ENCODE peak calls at places on chromosomes 2 and 18, in seven cellular contexts. One of them, this sample, is unnamed.

GRCh38 chr2:179129574-179130238 is 79.8 kb upstream of the CCDC141 start:
- DNase-seq in activated naive CD8-positive, alpha-beta T cell treated with anti-CD3 and anti-CD28 coated beads, Interleukin-2, amount 50 U/mL, for 16 hours: no peak
- DNase-seq in heart right ventricle: no peak
- DNase-seq in mesothelial cell of epicardium: no peak
- DNase-seq in retinal pigment epithelial cell: no peak
- DNase-seq in substantia nigra: no peak
- DNase-seq in COR-L47: no peak
- DNase-seq in this sample: no peak

GRCh38 chr18:10247402-10248117 is 206.9 kb upstream of the APCDD1 start:
- DNase-seq in activated naive CD8-positive, alpha-beta T cell treated with anti-CD3 and anti-CD28 coated beads, Interleukin-2, amount 50 U/mL, for 16 hours: no peak
- DNase-seq in substantia nigra: no peak
- DNase-seq in mesothelial cell of epicardium: no peak
- DNase-seq in retinal pigment epithelial cell: no peak
- DNase-seq in COR-L47: no peak
- DNase-seq in heart right ventricle: peak; percentile 63
- DNase-seq in this sample: no peak

GRCh38 chr2:109500910-109501309 is 112.9 kb downstream of the SEPTIN10 start:
- DNase-seq in retinal pigment epithelial cell: no peak
- DNase-seq in mesothelial cell of epicardium: no peak
- DNase-seq in COR-L47: no peak
- DNase-seq in substantia nigra: no peak
- DNase-seq in heart right ventricle: no peak
- DNase-seq in activated naive CD8-positive, alpha-beta T cell treated with anti-CD3 and anti-CD28 coated beads, Interleukin-2, amount 50 U/mL, for 16 hours: no peak
- DNase-seq in this sample: no peak

GRCh38 chr2:200964498-200964897 is 1.0 kb upstream of the ORC2 start:
- DNase-seq in COR-L47: no peak
- DNase-seq in activated naive CD8-positive, alpha-beta T cell treated with anti-CD3 and anti-CD28 coated beads, Interleukin-2, amount 50 U/mL, for 16 hours: no peak
- DNase-seq in mesothelial cell of epicardium: no peak
- DNase-seq in retinal pigment epithelial cell: no peak
- DNase-seq in heart right ventricle: no peak
- DNase-seq in substantia nigra: no peak
- DNase-seq in this sample: no peak

GRCh38 chr2:214310319-214310718 is 100.5 kb upstream of the VWC2L start:
- DNase-seq in COR-L47: no peak
- DNase-seq in heart right ventricle: no peak
- DNase-seq in retinal pigment epithelial cell: no peak
- DNase-seq in substantia nigra: no peak
- DNase-seq in activated naive CD8-positive, alpha-beta T cell treated with anti-CD3 and anti-CD28 coated beads, Interleukin-2, amount 50 U/mL, for 16 hours: no peak
- DNase-seq in mesothelial cell of epicardium: no peak
- DNase-seq in this sample: no peak

GRCh38 chr2:30786923-30787685 is 20.1 kb downstream of the CAPN13 start:
- DNase-seq in substantia nigra: no peak
- DNase-seq in COR-L47: no peak
- DNase-seq in mesothelial cell of epicardium: no peak
- DNase-seq in heart right ventricle: no peak
- DNase-seq in activated naive CD8-positive, alpha-beta T cell treated with anti-CD3 and anti-CD28 coated beads, Interleukin-2, amount 50 U/mL, for 16 hours: no peak
- DNase-seq in retinal pigment epithelial cell: no peak
- DNase-seq in this sample: no peak

GRCh38 chr2:216635701-216636541 is 2.7 kb downstream of the IGFBP2 start:
- DNase-seq in substantia nigra: no peak
- DNase-seq in mesothelial cell of epicardium: no peak
- DNase-seq in activated naive CD8-positive, alpha-beta T cell treated with anti-CD3 and anti-CD28 coated beads, Interleukin-2, amount 50 U/mL, for 16 hours: no peak
- DNase-seq in heart right ventricle: no peak
- DNase-seq in retinal pigment epithelial cell: no peak
- DNase-seq in COR-L47: no peak
- DNase-seq in this sample: no peak

GRCh38 chr2:23940976-23941605 is 828 bp downstream of the UBXN2A start:
- DNase-seq in heart right ventricle: no peak
- DNase-seq in mesothelial cell of epicardium: no peak
- DNase-seq in activated naive CD8-positive, alpha-beta T cell treated with anti-CD3 and anti-CD28 coated beads, Interleukin-2, amount 50 U/mL, for 16 hours: no peak
- DNase-seq in COR-L47: no peak
- DNase-seq in substantia nigra: no peak
- DNase-seq in retinal pigment epithelial cell: no peak
- DNase-seq in this sample: no peak

GRCh38 chr18:69897397-69898108 is 50.1 kb downstream of the CD226 start:
- DNase-seq in heart right ventricle: no peak
- DNase-seq in substantia nigra: no peak
- DNase-seq in retinal pigment epithelial cell: no peak
- DNase-seq in mesothelial cell of epicardium: no peak
- DNase-seq in COR-L47: no peak
- DNase-seq in activated naive CD8-positive, alpha-beta T cell treated with anti-CD3 and anti-CD28 coated beads, Interleukin-2, amount 50 U/mL, for 16 hours: no peak
- DNase-seq in this sample: no peak

GRCh38 chr2:172667926-172668325 is 67.7 kb upstream of the RAPGEF4 start:
- DNase-seq in retinal pigment epithelial cell: no peak
- DNase-seq in COR-L47: no peak
- DNase-seq in activated naive CD8-positive, alpha-beta T cell treated with anti-CD3 and anti-CD28 coated beads, Interleukin-2, amount 50 U/mL, for 16 hours: no peak
- DNase-seq in substantia nigra: no peak
- DNase-seq in mesothelial cell of epicardium: no peak
- DNase-seq in heart right ventricle: no peak
- DNase-seq in this sample: no peak

GRCh38 chr2:25332571-25332970 is 9.2 kb downstream of the DNMT3A start:
- DNase-seq in substantia nigra: peak; percentile 81
- DNase-seq in retinal pigment epithelial cell: no peak
- DNase-seq in COR-L47: no peak
- DNase-seq in activated naive CD8-positive, alpha-beta T cell treated with anti-CD3 and anti-CD28 coated beads, Interleukin-2, amount 50 U/mL, for 16 hours: no peak
- DNase-seq in mesothelial cell of epicardium: no peak
- DNase-seq in heart right ventricle: peak; percentile 50
- DNase-seq in this sample: no peak

GRCh38 chr2:159760321-159760720 is 37.7 kb downstream of the CD302 start:
- DNase-seq in mesothelial cell of epicardium: no peak
- DNase-seq in activated naive CD8-positive, alpha-beta T cell treated with anti-CD3 and anti-CD28 coated beads, Interleukin-2, amount 50 U/mL, for 16 hours: no peak
- DNase-seq in COR-L47: no peak
- DNase-seq in retinal pigment epithelial cell: no peak
- DNase-seq in substantia nigra: no peak
- DNase-seq in heart right ventricle: no peak
- DNase-seq in this sample: no peak

GRCh38 chr18:79603321-79604204 is 76.0 kb upstream of the CTDP1 start:
- DNase-seq in retinal pigment epithelial cell: no peak
- DNase-seq in COR-L47: no peak
- DNase-seq in substantia nigra: no peak
- DNase-seq in heart right ventricle: no peak
- DNase-seq in mesothelial cell of epicardium: peak; percentile 11
- DNase-seq in activated naive CD8-positive, alpha-beta T cell treated with anti-CD3 and anti-CD28 coated beads, Interleukin-2, amount 50 U/mL, for 16 hours: no peak
- DNase-seq in this sample: no peak

GRCh38 chr2:181955010-181955409 is 30.6 kb upstream of the PPP1R1C start:
- DNase-seq in COR-L47: peak; percentile 5
- DNase-seq in mesothelial cell of epicardium: no peak
- DNase-seq in substantia nigra: no peak
- DNase-seq in activated naive CD8-positive, alpha-beta T cell treated with anti-CD3 and anti-CD28 coated beads, Interleukin-2, amount 50 U/mL, for 16 hours: no peak
- DNase-seq in retinal pigment epithelial cell: no peak
- DNase-seq in heart right ventricle: no peak
- DNase-seq in this sample: no peak